ENCODE peak calls at places on chromosomes 1 and 21, in five cellular contexts. H is IMR-90, B is neuronal stem cell, D is mesenchymal stem cell, L is H1. C is an unnamed sample.

GRCh38 chr1:60765204-60765603 is 317.2 kb upstream of the NFIA start:
- DNase-seq in H (no peak), B (no peak), D (no peak), L (peak; percentile 7), C (peak; percentile 70)

GRCh38 chr1:174743654-174744561 is 255.8 kb upstream of the CACYBP start:
- DNase-seq in H (peak; percentile 63), B (peak; percentile 24), D (peak; percentile 67), L (no peak), C (peak; percentile 40)

GRCh38 chr1:21219674-21220073 is 43.0 kb upstream of the EIF4G3 start:
- DNase-seq in H (no peak), B (no peak), D (no peak), L (no peak), C (no peak)

GRCh38 chr1:225509770-225510169 is 81.9 kb upstream of the LBR start:
- DNase-seq in H (peak; percentile 45), B (no peak), D (no peak), L (no peak), C (peak; percentile 83)

GRCh38 chr1:90045853-90046563 is 51.1 kb downstream of the ZNF326 start:
- DNase-seq in H (peak; percentile 21), B (peak; percentile 11), D (peak; percentile 24), L (no peak), C (peak; percentile 54)

GRCh38 chr1:37035014-37035686 is 835 bp upstream of the GRIK3 start:
- DNase-seq in H (no peak), B (no peak), D (no peak), L (no peak), C (peak; percentile 25)

GRCh38 chr21:17775431-17776126 is 43.6 kb downstream of the C21orf91 start:
- DNase-seq in H (no peak), B (no peak), D (no peak), L (no peak), C (no peak)

GRCh38 chr1:42933610-42934009 is 25.1 kb downstream of the SLC2A1 start:
- DNase-seq in H (no peak), B (no peak), D (no peak), L (no peak), C (no peak)

GRCh38 chr1:182662121-182662890 is 22.1 kb downstream of the RGS8 start:
- DNase-seq in H (no peak), B (no peak), D (peak; percentile 10), L (no peak), C (peak; percentile 69)

GRCh38 chr1:43419627-43420425 is 30.1 kb downstream of the SZT2 start:
- DNase-seq in H (no peak), B (no peak), D (no peak), L (no peak), C (no peak)

GRCh38 chr1:162548170-162548569 is 13.4 kb upstream of the UAP1 start:
- DNase-seq in H (peak; percentile 54), B (no peak), D (no peak), L (no peak), C (no peak)

GRCh38 chr21:33403128-33403785 is at the start of gene IFNGR2:
- DNase-seq in H (no peak), B (peak; percentile 29), D (peak; percentile 46), L (no peak), C (no peak)

GRCh38 chr1:111520040-111520439 is 16.6 kb upstream of the ADORA3 start:
- DNase-seq in H (no peak), B (no peak), D (no peak), L (no peak), C (no peak)

GRCh38 chr1:31910933-31911332 is 27.2 kb downstream of the PTP4A2 start:
- DNase-seq in H (no peak), B (no peak), D (no peak), L (no peak), C (no peak)

GRCh38 chr1:241834733-241835377 is 13.1 kb upstream of the EXO1 start:
- DNase-seq in H (peak; percentile 79), B (no peak), D (peak; percentile 67), L (no peak), C (peak; percentile 58)

GRCh38 chr1:179599623-179600249 is 8.1 kb downstream of the TDRD5 start:
- DNase-seq in H (peak; percentile 30), B (no peak), D (peak; percentile 35), L (no peak), C (no peak)

GRCh38 chr1:207818971-207819451 is 67.2 kb downstream of the CD46 start:
- DNase-seq in H (peak; percentile 68), B (no peak), D (peak; percentile 81), L (no peak), C (peak; percentile 40)

GRCh38 chr1:209416009-209416408 is 167.5 kb upstream of the CAMK1G start:
- DNase-seq in H (peak; percentile 85), B (no peak), D (peak; percentile 60), L (no peak), C (no peak)

GRCh38 chr1:226870323-226871046 is at the start of gene PSEN2:
- DNase-seq in H (peak; percentile 28), B (peak; percentile 38), D (peak; percentile 64), L (no peak), C (peak; percentile 42)

GRCh38 chr1:87024936-87025537 is 110.6 kb downstream of the HS2ST1 start:
- DNase-seq in H (peak; percentile 22), B (no peak), D (peak; percentile 46), L (no peak), C (peak; percentile 78)

GRCh38 chr1:226939439-226940028 is 560 bp upstream of the COQ8A start:
- DNase-seq in H (no peak), B (no peak), D (no peak), L (no peak), C (no peak)

GRCh38 chr1:67191668-67192520 is 25.6 kb downstream of the IL23R start:
- DNase-seq in H (no peak), B (no peak), D (peak; percentile 3), L (no peak), C (no peak)

GRCh38 chr1:61224609-61225008 is 142.2 kb downstream of the NFIA start:
- DNase-seq in H (no peak), B (no peak), D (no peak), L (no peak), C (no peak)

GRCh38 chr1:99731384-99731783 is 35.1 kb downstream of the FRRS1 start:
- DNase-seq in H (peak; percentile 88), B (no peak), D (no peak), L (no peak), C (no peak)

GRCh38 chr1:223087231-223087990 is 55.6 kb downstream of the TLR5 start:
- DNase-seq in H (peak; percentile 20), B (no peak), D (no peak), L (no peak), C (no peak)

GRCh38 chr1:115545096-115545720 is 96.6 kb upstream of the VANGL1 start:
- DNase-seq in H (no peak), B (no peak), D (peak; percentile 10), L (no peak), C (no peak)
- H3K4ac ChIP-seq in H (peak overlapping the region; percentile 96), B (no peak overlapping the region), D (peak overlapping the region; percentile 3), L (no peak overlapping the region), C (no peak overlapping the region)

DNA sequence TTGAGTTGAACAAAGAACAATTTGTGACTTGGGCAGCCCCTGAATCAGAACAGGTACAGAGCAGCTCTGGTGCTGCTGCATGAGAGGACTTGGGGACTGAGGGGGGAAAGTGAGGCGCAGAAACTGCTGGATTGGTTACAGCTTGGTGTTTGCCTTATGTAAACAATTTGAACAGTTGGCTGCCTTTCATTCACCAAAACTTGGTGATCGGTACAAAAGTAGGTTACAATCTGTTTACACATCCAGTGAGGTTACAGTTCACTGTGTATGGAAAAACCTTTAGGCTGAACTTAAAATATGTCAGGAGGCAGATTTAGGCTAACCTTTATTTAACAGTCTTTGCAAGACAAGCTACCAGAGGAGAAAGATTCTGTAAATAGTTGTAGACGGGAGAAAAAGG is 28.6 kb upstream of the MTR start:
- DNase-seq in H (no peak), B (no peak), D (no peak), L (no peak), C (no peak)
- H4K8ac ChIP-seq in H (no peak overlapping the region), B (no peak overlapping the region), D (no peak overlapping the region), L (no peak overlapping the region), C (no peak overlapping the region)

GRCh38 chr1:224454337-224455055 is 19.9 kb upstream of the WDR26 start:
- DNase-seq in H (no peak), B (no peak), D (no peak), L (no peak), C (peak; percentile 23)
- H3K4me3 ChIP-seq in H (no peak overlapping the region), B (no peak overlapping the region), D (no peak overlapping the region), L (no peak overlapping the region), C (no peak overlapping the region)

GRCh38 chr1:33667386-33668282 is 195.2 kb downstream of the ZSCAN20 start:
- DNase-seq in H (peak; percentile 5), B (no peak), D (no peak), L (no peak), C (no peak)
- H3K4ac ChIP-seq in H (no peak overlapping the region), B (no peak overlapping the region), D (no peak overlapping the region), L (no peak overlapping the region), C (no peak overlapping the region)

DNA sequence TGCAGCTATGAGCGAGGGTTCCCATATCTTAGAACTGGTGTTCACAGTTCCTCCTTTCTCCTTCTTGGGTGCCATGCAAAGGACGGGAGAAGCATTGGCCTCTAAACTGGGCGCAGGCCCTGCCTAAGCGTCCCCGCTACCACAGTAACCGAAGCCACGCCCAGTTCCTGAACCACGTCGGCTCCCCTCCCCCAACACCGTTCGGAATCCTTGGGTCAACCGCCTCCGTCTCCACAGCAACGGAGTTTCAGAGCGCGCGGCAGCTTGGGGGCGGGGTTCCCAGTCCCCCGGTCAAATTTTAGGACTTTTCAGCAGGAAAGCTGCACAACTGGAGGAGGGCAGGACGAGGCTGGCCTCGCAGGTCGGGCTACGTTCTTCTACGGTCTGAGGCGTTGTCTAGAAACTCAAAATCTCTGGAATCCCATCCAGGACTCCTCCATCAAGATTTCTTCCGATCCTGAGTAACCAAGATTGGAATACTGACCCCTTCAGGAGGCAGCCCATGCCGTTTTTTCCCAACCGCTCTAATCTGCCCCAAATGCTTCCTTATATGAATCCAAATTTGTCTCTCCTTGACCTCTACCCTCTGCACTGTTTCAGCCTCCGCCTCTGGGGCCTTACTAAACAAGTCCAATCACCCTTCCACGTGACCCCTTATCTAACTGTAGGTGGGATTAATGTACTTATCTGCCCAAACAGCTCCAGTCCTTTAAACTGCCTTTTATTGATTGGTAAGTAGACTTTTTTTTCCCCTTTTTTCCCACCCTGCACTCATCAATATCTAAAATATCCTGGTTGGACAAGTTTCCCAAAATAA is at the start of gene SPAG17:
- DNase-seq in H (peak; percentile 21), B (peak; percentile 84), D (peak; percentile 62), L (peak; percentile 78), C (peak; percentile 97)
- H4K8ac ChIP-seq in H (no peak within 1 kb of the TSS), B (no peak within 1 kb of the TSS), D (no peak within 1 kb of the TSS), L (peak within 1 kb of the TSS; percentile 77), C (no peak within 1 kb of the TSS)

DNA sequence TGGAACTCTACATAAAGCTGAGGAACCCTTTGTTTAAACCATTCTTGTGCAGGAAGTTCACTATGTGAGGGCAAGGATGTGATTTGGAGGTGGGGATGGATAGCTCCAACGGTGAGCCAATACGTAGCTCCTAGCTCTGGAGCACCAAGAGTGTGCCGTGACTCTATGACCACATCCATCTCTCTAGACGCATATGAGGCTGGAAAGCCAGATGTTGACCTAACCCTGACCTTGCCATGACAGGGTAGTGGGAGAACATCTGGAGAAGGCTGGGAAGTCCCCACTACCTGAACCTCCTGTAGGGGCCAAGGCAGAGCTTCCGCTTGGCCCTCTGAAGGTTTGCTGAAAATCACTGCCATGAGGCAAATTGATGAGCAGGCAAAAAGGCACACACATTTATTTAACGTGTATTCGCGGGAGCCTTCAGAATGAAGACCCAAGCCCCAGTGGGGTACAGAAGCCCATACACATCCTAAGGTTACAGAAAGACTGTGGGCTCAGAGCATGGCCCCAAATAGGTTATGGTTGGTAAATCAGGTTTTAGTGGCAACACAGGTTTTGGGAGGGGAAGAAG is 43.4 kb downstream of the EIF2D start:
- DNase-seq in H (no peak), B (no peak), D (no peak), L (no peak), C (no peak)
- H3K4me3 ChIP-seq in H (no peak overlapping the region), B (no peak overlapping the region), D (no peak overlapping the region), L (no peak overlapping the region), C (no peak overlapping the region)

GRCh38 chr1:11934295-11935039 is at the start of gene PLOD1:
- DNase-seq in H (peak; percentile 84), B (peak; percentile 62), D (peak; percentile 91), L (peak; percentile 36), C (peak; percentile 91)
- H3K4ac ChIP-seq in H (peak within 1 kb of the TSS; percentile 98), B (no peak within 1 kb of the TSS), D (peak within 1 kb of the TSS; percentile 93), L (peak within 1 kb of the TSS; percentile 57), C (peak within 1 kb of the TSS; percentile 93)

C was measured in mesendoderm.